ENCODE peak calls at places on chromosomes 12 and 14, in nine cellular contexts. One of them, this sample, is unnamed.

GRCh38 chr12:121748571-121749265 is 36.2 kb downstream of the TMEM120B start:
- DNase-seq in GM12865: no peak
- DNase-seq in fibroblast of lung: peak; percentile 89
- DNase-seq in right lobe of liver: no peak
- DNase-seq in sigmoid colon: no peak
- DNase-seq in fibroblast of villous mesenchyme: peak; percentile 94
- DNase-seq in fibroblast of the aortic adventitia: peak; percentile 80
- DNase-seq in uterus: peak; percentile 82
- DNase-seq in thoracic aorta: no peak
- DNase-seq in this sample: no peak

GRCh38 chr12:123714302-123714627 is 2.1 kb downstream of the ATP6V0A2 start:
- DNase-seq in GM12865: peak; percentile 74
- DNase-seq in fibroblast of lung: no peak
- DNase-seq in right lobe of liver: no peak
- DNase-seq in sigmoid colon: no peak
- DNase-seq in fibroblast of villous mesenchyme: no peak
- DNase-seq in fibroblast of the aortic adventitia: no peak
- DNase-seq in uterus: no peak
- DNase-seq in thoracic aorta: no peak
- DNase-seq in this sample: no peak

GRCh38 chr12:12007001-12007712 is 63.6 kb upstream of the BCL2L14 start:
- DNase-seq in GM12865: peak; percentile 79
- DNase-seq in fibroblast of lung: peak; percentile 90
- DNase-seq in right lobe of liver: no peak
- DNase-seq in sigmoid colon: no peak
- DNase-seq in fibroblast of villous mesenchyme: no peak
- DNase-seq in fibroblast of the aortic adventitia: no peak
- DNase-seq in uterus: no peak
- DNase-seq in thoracic aorta: no peak
- DNase-seq in this sample: peak; percentile 58

GRCh38 chr12:106249411-106250135 is 1.8 kb upstream of the CKAP4 start:
- DNase-seq in GM12865: peak; percentile 89
- DNase-seq in fibroblast of lung: no peak
- DNase-seq in right lobe of liver: no peak
- DNase-seq in sigmoid colon: no peak
- DNase-seq in fibroblast of villous mesenchyme: no peak
- DNase-seq in fibroblast of the aortic adventitia: no peak
- DNase-seq in uterus: no peak
- DNase-seq in thoracic aorta: no peak
- DNase-seq in this sample: peak; percentile 88

GRCh38 chr14:103879570-103880333 is 32.4 kb upstream of the PPP1R13B start:
- DNase-seq in GM12865: no peak
- DNase-seq in fibroblast of lung: peak; percentile 41
- DNase-seq in right lobe of liver: peak; percentile 91
- DNase-seq in sigmoid colon: no peak
- DNase-seq in fibroblast of villous mesenchyme: no peak
- DNase-seq in fibroblast of the aortic adventitia: no peak
- DNase-seq in uterus: peak; percentile 35
- DNase-seq in thoracic aorta: no peak
- DNase-seq in this sample: no peak

GRCh38 chr14:58663494-58664111 is 25.8 kb downstream of the DACT1 start:
- DNase-seq in GM12865: no peak
- DNase-seq in fibroblast of lung: peak; percentile 97
- DNase-seq in right lobe of liver: no peak
- DNase-seq in sigmoid colon: no peak
- DNase-seq in fibroblast of villous mesenchyme: peak; percentile 80
- DNase-seq in fibroblast of the aortic adventitia: peak; percentile 80
- DNase-seq in uterus: no peak
- DNase-seq in thoracic aorta: no peak
- DNase-seq in this sample: no peak

GRCh38 chr14:72588521-72588920 is 305.4 kb downstream of the DPF3 start:
- DNase-seq in GM12865: peak; percentile 63
- DNase-seq in fibroblast of lung: no peak
- DNase-seq in right lobe of liver: no peak
- DNase-seq in sigmoid colon: no peak
- DNase-seq in fibroblast of villous mesenchyme: no peak
- DNase-seq in fibroblast of the aortic adventitia: no peak
- DNase-seq in uterus: no peak
- DNase-seq in thoracic aorta: no peak
- DNase-seq in this sample: no peak

GRCh38 chr14:94089479-94089878 is 8.4 kb downstream of the IFI27L1 start:
- DNase-seq in GM12865: no peak
- DNase-seq in fibroblast of lung: peak; percentile 51
- DNase-seq in right lobe of liver: no peak
- DNase-seq in sigmoid colon: no peak
- DNase-seq in fibroblast of villous mesenchyme: no peak
- DNase-seq in fibroblast of the aortic adventitia: no peak
- DNase-seq in uterus: no peak
- DNase-seq in thoracic aorta: no peak
- DNase-seq in this sample: no peak

GRCh38 chr12:121513464-121514183 is 67.2 kb downstream of the KDM2B start:
- DNase-seq in GM12865: peak; percentile 78
- DNase-seq in fibroblast of lung: no peak
- DNase-seq in right lobe of liver: peak; percentile 95
- DNase-seq in sigmoid colon: no peak
- DNase-seq in fibroblast of villous mesenchyme: no peak
- DNase-seq in fibroblast of the aortic adventitia: no peak
- DNase-seq in uterus: no peak
- DNase-seq in thoracic aorta: no peak
- DNase-seq in this sample: no peak

GRCh38 chr14:104732355-104732804 is 8.4 kb downstream of the ADSS1 start:
- DNase-seq in GM12865: no peak
- DNase-seq in fibroblast of lung: no peak
- DNase-seq in right lobe of liver: peak; percentile 97
- DNase-seq in sigmoid colon: no peak
- DNase-seq in fibroblast of villous mesenchyme: no peak
- DNase-seq in fibroblast of the aortic adventitia: no peak
- DNase-seq in uterus: no peak
- DNase-seq in thoracic aorta: no peak
- DNase-seq in this sample: no peak

GRCh38 chr12:88258396-88258795 is 116.3 kb downstream of the TMTC3 start:
- DNase-seq in GM12865: no peak
- DNase-seq in fibroblast of lung: no peak
- DNase-seq in right lobe of liver: no peak
- DNase-seq in sigmoid colon: no peak
- DNase-seq in fibroblast of villous mesenchyme: peak; percentile 55
- DNase-seq in fibroblast of the aortic adventitia: peak; percentile 84
- DNase-seq in uterus: no peak
- DNase-seq in thoracic aorta: no peak
- DNase-seq in this sample: no peak

GRCh38 chr12:51974646-51975045 is 23.1 kb downstream of the ACVR1B start:
- DNase-seq in GM12865: no peak
- DNase-seq in fibroblast of lung: no peak
- DNase-seq in right lobe of liver: no peak
- DNase-seq in sigmoid colon: no peak
- DNase-seq in fibroblast of villous mesenchyme: no peak
- DNase-seq in fibroblast of the aortic adventitia: no peak
- DNase-seq in uterus: no peak
- DNase-seq in thoracic aorta: no peak
- DNase-seq in this sample: no peak

GRCh38 chr14:102759416-102759815 is 17.8 kb upstream of the TRAF3 start:
- DNase-seq in GM12865: no peak
- DNase-seq in fibroblast of lung: no peak
- DNase-seq in right lobe of liver: no peak
- DNase-seq in sigmoid colon: no peak
- DNase-seq in fibroblast of villous mesenchyme: no peak
- DNase-seq in fibroblast of the aortic adventitia: no peak
- DNase-seq in uterus: no peak
- DNase-seq in thoracic aorta: no peak
- DNase-seq in this sample: no peak

GRCh38 chr14:100541621-100542560 is 45.3 kb downstream of the BEGAIN start:
- DNase-seq in GM12865: no peak
- DNase-seq in fibroblast of lung: no peak
- DNase-seq in right lobe of liver: peak; percentile 48
- DNase-seq in sigmoid colon: peak; percentile 62
- DNase-seq in fibroblast of villous mesenchyme: no peak
- DNase-seq in fibroblast of the aortic adventitia: no peak
- DNase-seq in uterus: no peak
- DNase-seq in thoracic aorta: no peak
- DNase-seq in this sample: no peak

GRCh38 chr12:7354521-7354920 is 50.6 kb downstream of the ACSM4 start:
- DNase-seq in GM12865: no peak
- DNase-seq in fibroblast of lung: no peak
- DNase-seq in right lobe of liver: no peak
- DNase-seq in sigmoid colon: no peak
- DNase-seq in fibroblast of villous mesenchyme: no peak
- DNase-seq in fibroblast of the aortic adventitia: peak; percentile 4
- DNase-seq in uterus: no peak
- DNase-seq in thoracic aorta: no peak
- DNase-seq in this sample: no peak

GRCh38 chr14:59358105-59358504 is 107.1 kb downstream of the GPR135 start:
- DNase-seq in GM12865: no peak
- DNase-seq in fibroblast of lung: peak; percentile 92
- DNase-seq in right lobe of liver: peak; percentile 64
- DNase-seq in sigmoid colon: peak; percentile 81
- DNase-seq in fibroblast of villous mesenchyme: peak; percentile 88
- DNase-seq in fibroblast of the aortic adventitia: peak; percentile 95
- DNase-seq in uterus: peak; percentile 34
- DNase-seq in thoracic aorta: peak; percentile 32
- DNase-seq in this sample: no peak

GRCh38 chr12:40829738-40830144 is 137.5 kb downstream of the CNTN1 start:
- DNase-seq in GM12865: no peak
- DNase-seq in fibroblast of lung: peak; percentile 3
- DNase-seq in right lobe of liver: no peak
- DNase-seq in sigmoid colon: no peak
- DNase-seq in fibroblast of villous mesenchyme: peak; percentile 5
- DNase-seq in fibroblast of the aortic adventitia: no peak
- DNase-seq in uterus: no peak
- DNase-seq in thoracic aorta: no peak
- DNase-seq in this sample: no peak

GRCh38 chr12:62250671-62251608 is 9.3 kb upstream of the USP15 start:
- DNase-seq in GM12865: peak; percentile 72
- DNase-seq in fibroblast of lung: peak; percentile 66
- DNase-seq in right lobe of liver: no peak
- DNase-seq in sigmoid colon: no peak
- DNase-seq in fibroblast of villous mesenchyme: peak; percentile 82
- DNase-seq in fibroblast of the aortic adventitia: peak; percentile 70
- DNase-seq in uterus: no peak
- DNase-seq in thoracic aorta: no peak
- DNase-seq in this sample: no peak
- H3K4me3 ChIP-seq in GM12865: no peak overlapping the region
- H3K4me3 ChIP-seq in fibroblast of lung: no peak overlapping the region
- H3K4me3 ChIP-seq in right lobe of liver: no peak overlapping the region
- H3K4me3 ChIP-seq in sigmoid colon: no peak overlapping the region
- H3K4me3 ChIP-seq in fibroblast of villous mesenchyme: no peak overlapping the region
- H3K4me3 ChIP-seq in fibroblast of the aortic adventitia: no peak overlapping the region
- H3K4me3 ChIP-seq in uterus: no peak overlapping the region
- H3K4me3 ChIP-seq in thoracic aorta: no peak overlapping the region
- H3K4me3 ChIP-seq in this sample: no peak overlapping the region

GRCh38 chr12:90951418-90952110 is 3.4 kb downstream of the CCER1 start:
- DNase-seq in GM12865: no peak
- DNase-seq in fibroblast of lung: no peak
- DNase-seq in right lobe of liver: no peak
- DNase-seq in sigmoid colon: no peak
- DNase-seq in fibroblast of villous mesenchyme: no peak
- DNase-seq in fibroblast of the aortic adventitia: no peak
- DNase-seq in uterus: no peak
- DNase-seq in thoracic aorta: no peak
- DNase-seq in this sample: no peak

GRCh38 chr12:90954921-90955320 is at the start of gene CCER1:
- DNase-seq in GM12865: no peak
- DNase-seq in fibroblast of lung: no peak
- DNase-seq in right lobe of liver: no peak
- DNase-seq in sigmoid colon: no peak
- DNase-seq in fibroblast of villous mesenchyme: no peak
- DNase-seq in fibroblast of the aortic adventitia: no peak
- DNase-seq in uterus: no peak
- DNase-seq in thoracic aorta: no peak
- DNase-seq in this sample: no peak

GRCh38 chr12:90954428-90954827 is 548 bp downstream of the CCER1 start:
- DNase-seq in GM12865: no peak
- DNase-seq in fibroblast of lung: no peak
- DNase-seq in right lobe of liver: no peak
- DNase-seq in sigmoid colon: no peak
- DNase-seq in fibroblast of villous mesenchyme: no peak
- DNase-seq in fibroblast of the aortic adventitia: no peak
- DNase-seq in uterus: no peak
- DNase-seq in thoracic aorta: no peak
- DNase-seq in this sample: no peak

GRCh38 chr12:90958995-90959394 is 4.0 kb upstream of the CCER1 start:
- DNase-seq in GM12865: no peak
- DNase-seq in fibroblast of lung: no peak
- DNase-seq in right lobe of liver: no peak
- DNase-seq in sigmoid colon: no peak
- DNase-seq in fibroblast of villous mesenchyme: peak; percentile 48
- DNase-seq in fibroblast of the aortic adventitia: peak; percentile 52
- DNase-seq in uterus: no peak
- DNase-seq in thoracic aorta: no peak
- DNase-seq in this sample: no peak

DNA sequence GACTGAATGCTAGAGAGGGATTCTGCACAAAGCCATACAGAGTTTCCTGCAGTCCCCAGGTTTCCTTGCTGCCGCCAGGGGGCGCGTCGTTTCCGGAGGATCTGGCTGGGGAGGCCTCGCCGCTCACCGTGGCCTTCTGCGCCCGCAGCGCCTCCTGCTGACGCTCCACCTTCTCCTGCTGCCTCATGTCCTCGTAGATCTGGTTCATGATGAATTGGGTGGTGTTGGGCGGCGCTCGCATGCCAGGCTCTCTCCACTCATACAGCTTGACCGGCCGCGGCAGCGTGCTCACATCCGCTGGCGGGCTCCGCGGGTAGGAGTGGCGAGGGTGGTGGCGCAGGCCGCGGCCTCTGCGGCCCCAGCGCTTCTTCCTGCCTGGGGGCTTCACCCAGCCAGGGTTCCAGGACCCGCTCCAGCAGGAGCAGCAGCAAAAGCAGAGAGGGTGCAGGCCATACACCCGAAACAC is 987 bp downstream of the CCER1 start:
- DNase-seq in GM12865: peak; percentile 70
- DNase-seq in fibroblast of lung: no peak
- DNase-seq in right lobe of liver: peak; percentile 49
- DNase-seq in sigmoid colon: no peak
- DNase-seq in fibroblast of villous mesenchyme: no peak
- DNase-seq in fibroblast of the aortic adventitia: no peak
- DNase-seq in uterus: no peak
- DNase-seq in thoracic aorta: no peak
- DNase-seq in this sample: no peak
- TF ChIP-seq CTCF in GM12865: peak; percentile 64
- TF ChIP-seq CTCF in fibroblast of lung: no peak
- TF ChIP-seq CTCF in right lobe of liver: peak; percentile 29
- TF ChIP-seq CTCF in sigmoid colon: no peak
- TF ChIP-seq CTCF in fibroblast of villous mesenchyme: peak; percentile 31
- TF ChIP-seq CTCF in fibroblast of the aortic adventitia: peak; percentile 18
- TF ChIP-seq CTCF in uterus: no peak
- TF ChIP-seq CTCF in thoracic aorta: no peak
- TF ChIP-seq CTCF in this sample: peak; percentile 48

GRCh38 chr14:89953602-89954001 is 928 bp downstream of the EFCAB11 start:
- DNase-seq in GM12865: no peak
- DNase-seq in fibroblast of lung: no peak
- DNase-seq in right lobe of liver: no peak
- DNase-seq in sigmoid colon: no peak
- DNase-seq in fibroblast of villous mesenchyme: no peak
- DNase-seq in fibroblast of the aortic adventitia: no peak
- DNase-seq in uterus: no peak
- DNase-seq in thoracic aorta: no peak
- DNase-seq in this sample: no peak
- H3K4me3 ChIP-seq in GM12865: peak overlapping the region; percentile 88
- H3K4me3 ChIP-seq in fibroblast of lung: peak overlapping the region; percentile 79
- H3K4me3 ChIP-seq in right lobe of liver: no peak overlapping the region
- H3K4me3 ChIP-seq in sigmoid colon: no peak overlapping the region
- H3K4me3 ChIP-seq in fibroblast of villous mesenchyme: peak overlapping the region; percentile 84
- H3K4me3 ChIP-seq in fibroblast of the aortic adventitia: peak overlapping the region; percentile 88
- H3K4me3 ChIP-seq in uterus: no peak overlapping the region
- H3K4me3 ChIP-seq in thoracic aorta: peak overlapping the region; percentile 94
- H3K4me3 ChIP-seq in this sample: peak overlapping the region; percentile 85

GRCh38 chr14:79274641-79275366 is 936.5 kb downstream of the DIO2 start:
- DNase-seq in GM12865: no peak
- DNase-seq in fibroblast of lung: no peak
- DNase-seq in right lobe of liver: no peak
- DNase-seq in sigmoid colon: no peak
- DNase-seq in fibroblast of villous mesenchyme: no peak
- DNase-seq in fibroblast of the aortic adventitia: no peak
- DNase-seq in uterus: no peak
- DNase-seq in thoracic aorta: no peak
- DNase-seq in this sample: no peak
- TF ChIP-seq CTCF in GM12865: no peak
- TF ChIP-seq CTCF in fibroblast of lung: no peak
- TF ChIP-seq CTCF in right lobe of liver: no peak
- TF ChIP-seq CTCF in sigmoid colon: no peak
- TF ChIP-seq CTCF in fibroblast of villous mesenchyme: no peak
- TF ChIP-seq CTCF in fibroblast of the aortic adventitia: peak; percentile 17
- TF ChIP-seq CTCF in uterus: no peak
- TF ChIP-seq CTCF in thoracic aorta: no peak
- TF ChIP-seq CTCF in this sample: no peak

This sample was measured in GM12864.